ENCODE peak calls at places on chromosomes 11 and 22, in six cellular contexts. R, G, V, S, H and I are unnamed samples.

GRCh38 chr11:6206456-6207180 is 1.3 kb downstream of the C11orf42 start:
- DNase-seq in R (no peak), G (no peak), V (no peak), S (no peak), H (no peak), I (no peak)

GRCh38 chr11:69460540-69461257 is 20.8 kb upstream of the LINC01488 start:
- DNase-seq in R (no peak), G (no peak), V (no peak), S (peak; percentile 29), H (peak; percentile 30), I (peak; percentile 48)

GRCh38 chr11:23727821-23728220 is 769.0 kb upstream of the LUZP2 start:
- DNase-seq in R (no peak), G (no peak), V (no peak), S (no peak), H (no peak), I (no peak)

GRCh38 chr11:111632798-111633197 is 30.5 kb downstream of the SIK2 start:
- DNase-seq in R (no peak), G (no peak), V (peak; percentile 40), S (no peak), H (no peak), I (no peak)

GRCh38 chr22:28714043-28714442 is 27.6 kb downstream of the CHEK2 start:
- DNase-seq in R (no peak), G (no peak), V (no peak), S (no peak), H (no peak), I (no peak)

GRCh38 chr11:80165763-80166162 is 724.9 kb upstream of the TENM4 start:
- DNase-seq in R (no peak), G (no peak), V (no peak), S (no peak), H (no peak), I (no peak)

GRCh38 chr11:118917488-118918127 is 8.1 kb downstream of the BCL9L start:
- DNase-seq in R (no peak), G (no peak), V (no peak), S (no peak), H (peak; percentile 74), I (no peak)

GRCh38 chr11:127247261-127247660 is 246.7 kb upstream of the KIRREL3 start:
- DNase-seq in R (no peak), G (no peak), V (no peak), S (no peak), H (no peak), I (no peak)

GRCh38 chr11:74819400-74819799 is 70.8 kb downstream of the RNF169 start:
- DNase-seq in R (no peak), G (no peak), V (no peak), S (no peak), H (peak; percentile 56), I (peak; percentile 25)

DNA sequence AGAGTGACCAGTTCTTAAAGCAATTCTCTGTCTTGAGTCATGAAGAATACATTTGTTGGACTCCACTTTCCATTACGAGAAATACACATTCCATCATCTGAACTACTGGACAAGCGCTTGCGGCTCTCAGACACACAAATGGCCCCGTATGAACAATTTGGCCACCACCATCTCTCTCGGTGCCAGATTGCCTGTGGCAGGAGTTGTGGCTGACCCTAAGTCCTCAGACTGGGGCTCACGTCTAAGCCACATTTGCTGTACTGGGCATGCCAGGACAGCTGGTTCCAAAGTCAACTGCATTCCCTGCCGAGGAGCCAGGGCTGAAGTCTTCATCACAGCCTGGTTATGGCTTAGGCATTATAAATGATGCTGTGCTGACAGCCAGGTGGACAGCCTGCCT is 227.5 kb downstream of the MIAT start:
- DNase-seq in R (no peak), G (peak; percentile 32), V (no peak), S (no peak), H (no peak), I (peak; percentile 67)
- TF ChIP-seq JUND in R (no peak), G (no peak), V (no peak), S (no peak), H (no peak), I (no peak)

DNA sequence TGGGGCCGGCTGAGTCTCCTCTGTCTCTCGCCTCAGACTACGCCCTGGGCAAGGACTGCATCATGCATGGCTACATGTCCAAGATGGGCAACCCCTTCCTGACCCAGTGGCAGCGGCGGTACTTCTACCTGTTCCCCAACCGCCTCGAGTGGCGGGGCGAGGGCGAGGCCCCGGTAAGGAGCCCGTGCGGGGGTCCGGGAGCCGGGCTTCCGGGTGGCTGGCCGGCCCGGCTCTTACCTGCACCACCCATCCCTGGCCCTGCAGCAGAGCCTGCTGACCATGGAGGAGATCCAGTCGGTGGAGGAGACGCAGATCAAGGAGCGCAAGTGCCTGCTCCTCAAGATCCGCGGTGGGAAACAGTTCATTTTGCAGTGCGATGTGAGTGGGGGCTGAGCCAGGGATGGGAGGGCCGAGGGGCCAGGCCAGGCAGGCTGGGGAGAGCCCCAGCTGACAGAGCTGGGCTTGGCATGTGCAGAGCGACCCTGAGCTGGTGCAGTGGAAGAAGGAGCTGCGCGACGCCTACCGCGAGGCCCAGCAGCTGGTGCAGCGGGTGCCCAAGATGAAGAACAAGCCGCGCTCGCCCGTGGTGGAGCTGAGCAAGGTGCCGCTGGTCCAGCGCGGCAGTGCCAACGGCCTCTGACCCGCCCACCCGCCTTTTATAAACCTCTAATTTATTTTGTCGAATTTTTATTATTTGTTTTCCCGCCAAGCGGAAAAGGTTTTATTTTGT is 4.1 kb upstream of the ANKRD13D start:
- DNase-seq in R (no peak), G (no peak), V (no peak), S (no peak), H (no peak), I (no peak)
- TF ChIP-seq JUND in R (no peak), G (no peak), V (no peak), S (no peak), H (no peak), I (no peak)

DNA sequence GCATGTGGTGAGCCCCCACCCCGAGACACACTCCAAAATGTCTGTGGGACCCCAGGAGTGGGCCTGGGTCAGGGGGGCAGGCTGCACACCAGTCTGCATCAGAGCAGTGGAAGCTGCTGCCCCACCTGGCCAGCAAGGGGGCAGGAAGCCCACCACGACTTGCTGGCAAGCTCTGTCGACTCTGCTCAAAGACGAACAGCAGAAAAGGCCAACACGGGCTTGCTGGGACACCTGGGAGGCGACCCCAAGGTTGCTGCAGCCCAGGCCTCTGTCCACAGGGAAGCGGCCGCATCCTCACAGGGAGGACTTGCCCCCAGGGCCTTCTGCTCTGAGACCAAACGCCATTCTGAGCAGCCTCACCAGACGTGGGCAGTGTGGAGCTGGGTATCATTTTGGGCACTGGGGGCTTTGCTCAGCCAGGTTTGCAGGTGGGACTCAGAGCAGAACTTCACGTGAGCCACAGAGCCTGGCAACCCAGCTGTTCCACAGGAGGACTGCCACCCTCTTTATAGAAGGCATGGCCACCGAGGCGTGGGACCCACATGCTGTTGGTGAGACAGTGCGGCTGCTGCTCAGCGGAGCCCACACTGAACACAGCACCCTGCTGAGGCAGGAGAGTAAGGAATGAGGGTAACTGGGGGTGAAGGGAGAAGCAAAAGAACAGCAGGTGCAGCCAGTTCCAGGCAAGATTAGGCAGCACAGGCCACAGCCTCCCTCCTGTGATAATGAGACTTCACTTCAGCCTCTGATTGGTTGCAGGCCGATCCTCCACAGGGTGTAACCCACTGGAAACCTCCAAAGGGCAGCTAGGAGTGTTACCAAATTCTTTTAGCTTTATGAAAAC is 11.0 kb downstream of the IL17REL start:
- DNase-seq in R (no peak), G (no peak), V (no peak), S (no peak), H (no peak), I (no peak)
- TF ChIP-seq JUND in R (no peak), G (no peak), V (no peak), S (no peak), H (no peak), I (no peak)

GRCh38 chr11:44787070-44787469 is 60.3 kb downstream of the TSPAN18 start:
- DNase-seq in R (no peak), G (no peak), V (no peak), S (no peak), H (no peak), I (no peak)

GRCh38 chr11:44787981-44788380 is 61.2 kb downstream of the TSPAN18 start:
- DNase-seq in R (no peak), G (no peak), V (no peak), S (no peak), H (no peak), I (no peak)

GRCh38 chr11:44790211-44790610 is 63.4 kb downstream of the TSPAN18 start:
- DNase-seq in R (no peak), G (no peak), V (no peak), S (no peak), H (no peak), I (no peak)

GRCh38 chr11:44789466-44789865 is 62.7 kb downstream of the TSPAN18 start:
- DNase-seq in R (no peak), G (no peak), V (no peak), S (no peak), H (no peak), I (no peak)

GRCh38 chr11:44788536-44789227 is 61.9 kb downstream of the TSPAN18 start:
- DNase-seq in R (no peak), G (no peak), V (no peak), S (no peak), H (no peak), I (no peak)
- TF ChIP-seq JUND in R (no peak), G (no peak), V (no peak), S (no peak), H (no peak), I (no peak)

GRCh38 chr11:131511794-131512193 is 141.4 kb downstream of the NTM start:
- DNase-seq in R (peak; percentile 42), G (peak; percentile 82), V (peak; percentile 43), S (no peak), H (peak; percentile 27), I (peak; percentile 60)
- TF ChIP-seq JUND in R (no peak), G (no peak), V (no peak), S (no peak), H (no peak), I (no peak)

GRCh38 chr11:1218256-1218787 is 4.5 kb upstream of the MUC5B start:
- DNase-seq in R (no peak), G (peak; percentile 30), V (peak; percentile 5), S (no peak), H (no peak), I (no peak)
- TF ChIP-seq JUND in R (no peak), G (no peak), V (no peak), S (no peak), H (no peak), I (no peak)